ENCODE peak calls at places on chromosomes 16 and 17, in four cellular contexts. W is T-helper 1 cell, U is AG10803, I is kidney tubule cell. G is an unnamed sample.

GRCh38 chr17:18184143-18185007 is 747 bp downstream of the ALKBH5 start:
- DNase-seq in W (peak), U (peak), I (peak), G (peak)

GRCh38 chr17:57255182-57255775 is 1.0 kb upstream of the MSI2 start:
- DNase-seq in W (no peak), U (no peak), I (no peak), G (no peak)

GRCh38 chr16:79077391-79077790 is 523.1 kb downstream of the MAF start:
- DNase-seq in W (no peak), U (no peak), I (no peak), G (no peak)

GRCh38 chr16:1011316-1012082 is 29.9 kb downstream of the SOX8 start:
- DNase-seq in W (no peak), U (no peak), I (no peak), G (no peak)

GRCh38 chr17:19703106-19703775 is 13.1 kb downstream of the SLC47A2 start:
- DNase-seq in W (no peak), U (no peak), I (no peak), G (no peak)

GRCh38 chr16:86256995-86257394 is 253.3 kb upstream of the FOXF1 start:
- DNase-seq in W (no peak), U (no peak), I (no peak), G (no peak)

GRCh38 chr16:83799336-83799735 is 8.4 kb upstream of the HSBP1 start:
- DNase-seq in W (no peak), U (no peak), I (peak), G (no peak)

GRCh38 chr16:66690106-66690847 is 6.3 kb downstream of the CMTM4 start:
- DNase-seq in W (no peak), U (no peak), I (no peak), G (no peak)

GRCh38 chr17:37485938-37486570 is 3.6 kb upstream of the DUSP14 start:
- DNase-seq in W (no peak), U (peak), I (no peak), G (no peak)

GRCh38 chr16:67528222-67528869 is at the start of gene RIPOR1:
- DNase-seq in W (peak), U (peak), I (peak), G (no peak)

GRCh38 chr17:78172284-78173024 is 4.1 kb downstream of the SYNGR2 start:
- DNase-seq in W (no peak), U (no peak), I (no peak), G (no peak)

GRCh38 chr16:84718-85452 is 6.9 kb downstream of the MPG start:
- DNase-seq in W (peak), U (peak), I (peak), G (peak)

GRCh38 chr17:50498021-50498874 is 10.0 kb upstream of the MYCBPAP start:
- DNase-seq in W (no peak), U (no peak), I (peak), G (no peak)

GRCh38 chr17:55889271-55889670 is 138.4 kb downstream of the PCTP start:
- DNase-seq in W (no peak), U (no peak), I (no peak), G (no peak)

GRCh38 chr17:49604314-49604869 is 28.7 kb downstream of the NXPH3 start:
- DNase-seq in W (no peak), U (no peak), I (no peak), G (no peak)

GRCh38 chr16:84775262-84775810 is 44.4 kb upstream of the CRISPLD2 start:
- DNase-seq in W (no peak), U (no peak), I (no peak), G (no peak)

GRCh38 chr17:4230142-4230541 is 33.6 kb downstream of the ANKFY1 start:
- DNase-seq in W (no peak), U (peak), I (peak), G (no peak)

GRCh38 chr16:87742781-87743490 is 22.9 kb downstream of the KLHDC4 start:
- DNase-seq in W (no peak), U (no peak), I (no peak), G (no peak)

GRCh38 chr17:7027335-7027734 is 4.5 kb downstream of the BCL6B start:
- DNase-seq in W (no peak), U (no peak), I (no peak), G (no peak)

GRCh38 chr17:32971171-32971570 is 20.5 kb upstream of the SPACA3 start:
- DNase-seq in W (peak), U (peak), I (peak), G (no peak)